ENCODE peak calls at places on chromosomes 13 and 19, in eight cellular contexts. S is HCT116, W is GM12878, D is sigmoid colon, K is esophagus muscularis mucosa, B is breast epithelium, F is endothelial cell of umbilical vein, G is prostate gland. L is an unnamed sample.

GRCh38 chr13:97140611-97141010 is 81.5 kb upstream of the MBNL2 start:
- DNase-seq in F (no peak), K (no peak), W (no peak), B (no peak), D (no peak), S (no peak), G (no peak), L (no peak)

GRCh38 chr13:89969996-89970709 is 1377.3 kb upstream of the MIR17HG start:
- DNase-seq in K (no peak), W (no peak), B (no peak), S (no peak), G (no peak), F (no peak), D (no peak), L (no peak)

GRCh38 chr19:34319785-34320184 is 45.2 kb upstream of the GPI start:
- DNase-seq in W (no peak), B (no peak), F (peak), D (peak), K (no peak), S (no peak), G (no peak), L (no peak)

GRCh38 chr19:6828698-6829633 is 56.5 kb downstream of the VAV1 start:
- DNase-seq in F (no peak), K (no peak), G (no peak), D (no peak), S (peak), B (no peak), W (peak), L (no peak)

GRCh38 chr13:109345433-109345941 is 440.9 kb downstream of the IRS2 start:
- DNase-seq in B (no peak), S (no peak), F (peak), D (no peak), K (no peak), G (no peak), W (no peak), L (no peak)

GRCh38 chr13:33119022-33119735 is 103.0 kb downstream of the KL start:
- DNase-seq in W (no peak), K (no peak), D (no peak), G (no peak), B (no peak), F (no peak), S (no peak), L (no peak)

GRCh38 chr19:4957981-4958380 is 10.9 kb upstream of the KDM4B start:
- DNase-seq in G (no peak), F (no peak), B (no peak), S (no peak), W (no peak), K (no peak), D (no peak), L (no peak)

GRCh38 chr19:53463263-53463662 is 4.3 kb upstream of the ZNF813 start:
- DNase-seq in S (no peak), K (no peak), W (no peak), D (peak), G (no peak), B (peak), F (peak), L (no peak)

GRCh38 chr13:108435393-108436149 is 166.1 kb downstream of the TNFSF13B start:
- DNase-seq in K (no peak), D (no peak), S (no peak), B (no peak), G (no peak), W (no peak), F (no peak), L (no peak)

GRCh38 chr13:60944863-60945262 is 470.8 kb downstream of the PCDH20 start:
- DNase-seq in K (no peak), B (no peak), F (no peak), G (peak), W (no peak), S (no peak), D (no peak), L (no peak)

GRCh38 chr13:73782781-73783180 is 351.4 kb downstream of the KLF12 start:
- DNase-seq in K (no peak), F (no peak), S (no peak), W (no peak), B (no peak), D (no peak), G (no peak), L (no peak)

GRCh38 chr13:110576070-110576394 is 14.5 kb upstream of the RAB20 start:
- DNase-seq in F (no peak), G (no peak), K (no peak), W (no peak), B (no peak), S (no peak), D (no peak), L (no peak)

GRCh38 chr19:5864725-5865486 is 5.4 kb downstream of the FUT5 start:
- DNase-seq in B (no peak), D (no peak), K (no peak), F (no peak), W (no peak), G (no peak), S (no peak), L (no peak)

GRCh38 chr13:112263152-112263551 is 113.0 kb upstream of the SPACA7 start:
- DNase-seq in D (no peak), K (peak), S (no peak), G (no peak), W (no peak), B (no peak), F (no peak), L (no peak)

GRCh38 chr13:98052412-98052811 is 90.5 kb upstream of the FARP1 start:
- DNase-seq in W (no peak), S (no peak), F (no peak), K (no peak), B (no peak), D (no peak), G (no peak), L (no peak)

GRCh38 chr19:20422616-20423205 is 142.9 kb downstream of the ZNF737 start:
- DNase-seq in G (no peak), D (no peak), B (no peak), S (no peak), F (no peak), W (no peak), K (no peak), L (no peak)

GRCh38 chr19:748274-748598 is 2.7 kb upstream of the MISP start:
- DNase-seq in G (no peak), B (no peak), S (no peak), W (no peak), K (no peak), D (no peak), F (no peak), L (peak)

GRCh38 chr19:32018014-32018413 is 327.4 kb upstream of the ZNF507 start:
- DNase-seq in S (no peak), G (peak), B (no peak), W (no peak), F (no peak), K (peak), D (peak), L (no peak)

GRCh38 chr19:51476164-51476563 is 2.2 kb upstream of the CEACAM18 start:
- DNase-seq in S (no peak), B (no peak), W (no peak), D (no peak), F (no peak), K (no peak), G (no peak), L (no peak)

GRCh38 chr13:60335531-60335930 is 61.5 kb upstream of the TDRD3 start:
- DNase-seq in K (no peak), W (no peak), G (no peak), D (no peak), S (no peak), F (peak), B (no peak), L (no peak)

GRCh38 chr13:46896346-46897138 is at the start of gene HTR2A:
- DNase-seq in K (no peak), F (no peak), B (no peak), D (peak), S (no peak), G (peak), W (no peak), L (peak)

DNA sequence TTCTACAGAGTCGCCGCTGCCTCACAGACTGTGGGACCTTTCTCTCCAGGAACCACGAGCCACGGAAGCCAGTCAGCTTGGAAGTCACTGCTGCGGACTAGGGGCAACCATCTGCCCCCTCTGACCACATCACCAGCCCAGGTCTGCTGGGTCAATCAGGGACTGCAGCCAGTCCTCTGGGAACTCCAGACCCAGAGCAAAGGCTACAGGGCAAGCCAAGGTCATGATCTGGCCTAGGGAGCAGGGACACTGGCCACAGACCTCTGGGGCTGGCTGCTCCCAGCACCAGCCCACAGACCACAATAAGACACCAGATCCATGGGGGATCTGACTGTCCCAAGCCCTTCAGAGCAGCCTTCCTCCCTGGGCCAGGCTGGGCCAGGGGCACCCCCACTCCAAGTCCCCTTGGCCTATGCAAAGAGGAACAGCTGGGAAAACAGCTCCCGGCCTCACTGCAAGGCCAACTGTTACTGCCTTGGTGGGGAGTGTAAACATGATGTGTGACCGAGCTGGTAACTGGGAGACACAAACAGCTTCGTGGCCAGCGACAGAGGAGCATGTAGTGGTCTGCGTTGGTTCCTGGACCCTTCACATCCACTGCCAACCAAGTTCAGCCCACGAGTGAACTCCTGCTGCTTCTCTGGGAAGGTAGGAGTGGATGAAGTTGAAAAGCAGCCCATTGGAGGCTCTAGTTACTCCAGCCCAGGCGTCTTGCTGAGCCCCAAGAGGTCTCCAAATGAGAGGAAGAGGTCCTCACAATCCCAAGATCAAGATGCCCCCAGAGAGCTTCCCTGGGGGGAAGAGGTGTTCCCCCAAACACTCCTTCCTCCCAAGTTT is 1.5 kb downstream of the AKT2 start:
- DNase-seq in G (no peak), S (no peak), W (no peak), K (no peak), D (peak), B (no peak), F (peak), L (no peak)
- TF ChIP-seq POLR2A in G (no peak), S (no peak), W (no peak), K (no peak), D (no peak), B (no peak), F (no peak), L (no peak)

GRCh38 chr13:42380420-42381164 is 108.6 kb downstream of the AKAP11 start:
- DNase-seq in B (no peak), G (no peak), W (peak), D (no peak), F (no peak), S (no peak), K (peak), L (no peak)
- TF ChIP-seq POLR2AphosphoS5 in B (no peak), G (no peak), W (peak), D (no peak), F (no peak), S (no peak), K (no peak), L (no peak)

GRCh38 chr13:101576452-101576851 is 124.0 kb downstream of the ITGBL1 start:
- DNase-seq in K (no peak), F (no peak), S (no peak), B (no peak), G (no peak), W (no peak), D (no peak), L (no peak)
- H3K27ac ChIP-seq in K (no peak), F (peak), S (no peak), B (no peak), G (no peak), W (no peak), D (no peak), L (no peak)

GRCh38 chr19:49497047-49497789 is 984 bp downstream of the RPS11 start:
- DNase-seq in D (peak), S (no peak), W (no peak), F (peak), K (no peak), G (no peak), B (no peak), L (peak)

GRCh38 chr19:49497790-49498106 is 1.5 kb downstream of the RPS11 start:
- DNase-seq in D (no peak), G (no peak), K (no peak), B (no peak), S (no peak), W (no peak), F (no peak), L (no peak)

GRCh38 chr19:49496574-49497008 is 357 bp downstream of the RPS11 start:
- DNase-seq in W (no peak), K (no peak), S (no peak), G (no peak), B (no peak), D (no peak), F (no peak), L (no peak)

GRCh38 chr19:49499030-49499670 is 2.9 kb downstream of the RPS11 start:
- DNase-seq in G (no peak), B (no peak), S (no peak), W (no peak), D (no peak), F (no peak), K (no peak), L (no peak)

DNA sequence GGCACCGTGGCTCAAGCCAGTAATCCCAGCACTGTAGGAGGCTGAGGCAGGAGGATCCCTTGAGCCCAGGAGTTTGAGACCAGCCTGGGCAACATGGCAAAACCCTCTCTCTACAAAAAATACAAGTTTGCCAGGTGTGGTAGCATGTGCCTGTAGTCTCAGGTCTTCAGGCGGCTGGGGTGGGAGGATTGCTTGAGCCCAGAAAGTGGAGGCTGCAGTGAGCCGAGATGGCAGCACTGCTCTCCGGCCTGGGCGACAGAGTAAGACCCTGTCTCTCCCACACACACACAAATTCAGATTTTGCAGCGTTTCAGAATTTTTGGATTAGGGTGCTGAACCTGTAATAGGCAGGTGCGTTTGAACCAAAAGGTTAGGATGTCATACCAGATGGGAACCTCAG is 2.2 kb downstream of the RPS11 start:
- DNase-seq in F (no peak), B (no peak), G (no peak), S (no peak), K (no peak), D (no peak), W (no peak), L (no peak)
- TF ChIP-seq POLR2A in F (no peak), B (no peak), G (no peak), S (no peak), K (no peak), D (no peak), W (no peak), L (no peak)

GRCh38 chr19:57886046-57886445 is 2.8 kb downstream of the ZNF814 start:
- DNase-seq in B (no peak), K (no peak), D (no peak), G (no peak), S (no peak), F (no peak), W (no peak), L (no peak)
- TF ChIP-seq POLR2AphosphoS5 in B (no peak), K (no peak), D (no peak), G (no peak), S (no peak), F (no peak), W (no peak), L (no peak)

DNA sequence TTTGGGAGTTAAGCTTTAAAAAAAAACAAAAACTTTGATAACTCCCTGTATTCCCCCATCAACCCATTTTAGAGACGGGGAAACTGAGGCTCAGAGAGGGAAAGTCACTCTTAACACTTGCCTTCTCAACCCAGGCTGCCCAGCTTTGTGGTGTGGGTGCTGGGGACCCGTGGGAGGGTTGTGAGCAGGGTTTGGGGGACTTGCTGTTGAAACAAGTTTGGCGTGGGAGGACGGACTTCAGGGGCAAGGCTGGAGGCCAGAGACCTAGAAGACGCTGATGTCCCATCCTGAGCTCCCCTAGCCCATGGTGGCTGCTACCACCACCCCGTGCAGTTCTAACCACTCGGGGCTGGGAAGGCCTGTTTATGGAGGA is 747 bp upstream of the CACTIN start:
- DNase-seq in W (no peak), G (no peak), B (no peak), D (no peak), F (no peak), S (no peak), K (no peak), L (no peak)
- H3K27ac ChIP-seq in W (no peak), G (peak), B (peak), D (peak), F (no peak), S (no peak), K (peak), L (peak)

GRCh38 chr19:36771275-36772231 is 1.1 kb downstream of the ZNF850 start:
- DNase-seq in W (peak), G (peak), K (peak), S (no peak), D (peak), B (peak), F (peak), L (peak)
- TF ChIP-seq POLR2A in W (peak), G (no peak), K (no peak), S (no peak), D (no peak), B (no peak), F (peak), L (no peak)

GRCh38 chr19:13100871-13101589 is 1.6 kb downstream of the LYL1 start:
- DNase-seq in F (peak), D (no peak), G (no peak), W (no peak), K (no peak), S (no peak), B (no peak), L (no peak)
- TF ChIP-seq POLR2AphosphoS5 in F (no peak), D (no peak), G (no peak), W (no peak), K (no peak), S (no peak), B (no peak), L (no peak)

GRCh38 chr13:52411629-52412028 is 5.7 kb upstream of the THSD1 start:
- DNase-seq in F (no peak), D (no peak), K (no peak), B (no peak), S (no peak), W (peak), G (no peak), L (no peak)

GRCh38 chr13:52406629-52407028 is 657 bp upstream of the THSD1 start:
- DNase-seq in D (no peak), W (no peak), S (no peak), F (no peak), B (no peak), G (no peak), K (no peak), L (no peak)

GRCh38 chr13:52405369-52405766 is 604 bp downstream of the THSD1 start:
- DNase-seq in W (no peak), F (peak), D (no peak), G (no peak), S (no peak), K (no peak), B (no peak), L (no peak)

GRCh38 chr13:52405767-52406494 is at the start of gene THSD1:
- DNase-seq in G (peak), F (peak), D (peak), K (no peak), S (no peak), B (no peak), W (no peak), L (peak)
- H3K27ac ChIP-seq in G (no peak), F (peak), D (peak), K (peak), S (no peak), B (peak), W (no peak), L (no peak)

GRCh38 chr19:55301459-55302331 is 17.9 kb downstream of the BRSK1 start:
- DNase-seq in W (peak), D (peak), K (peak), B (peak), S (peak), G (peak), F (peak), L (peak)
- TF ChIP-seq POLR2A in W (peak), D (no peak), K (no peak), B (no peak), S (no peak), G (peak), F (no peak), L (no peak)